ENCODE peak calls at places on chromosome 22, in six cellular contexts. P is BE2C, F is HAP-1, N is right lobe of liver, G is HCT116, M is IMR-90. Y is an unnamed sample.

GRCh38 chr22:31818481-31819392 is 64.9 kb downstream of the DEPDC5 start:
- DNase-seq in F (no peak), G (no peak), N (no peak), P (no peak), M (peak), Y (no peak)

GRCh38 chr22:26671317-26672059 is 14.1 kb downstream of the MIAT start:
- DNase-seq in M (no peak), F (no peak), G (no peak), N (peak), P (no peak), Y (peak)

GRCh38 chr22:35379146-35379993 is 1.5 kb upstream of the HMOX1 start:
- DNase-seq in F (no peak), G (no peak), N (no peak), P (no peak), M (no peak), Y (no peak)

GRCh38 chr22:23137905-23138520 is 3.8 kb downstream of the RSPH14 start:
- DNase-seq in P (no peak), M (no peak), G (no peak), N (no peak), F (no peak), Y (peak)

GRCh38 chr22:23266780-23267179 is 86.5 kb downstream of the BCR start:
- DNase-seq in M (no peak), G (no peak), N (no peak), F (no peak), P (no peak), Y (no peak)

GRCh38 chr22:21942407-21942895 is 10.2 kb downstream of the PPM1F start:
- DNase-seq in N (peak), P (no peak), G (peak), M (peak), F (no peak), Y (peak)

GRCh38 chr22:23220485-23221350 is 40.4 kb downstream of the BCR start:
- DNase-seq in P (no peak), M (peak), G (no peak), N (peak), F (no peak), Y (peak)

GRCh38 chr22:17266261-17266971 is 47.2 kb upstream of the ADA2 start:
- DNase-seq in P (peak), F (no peak), N (no peak), G (no peak), M (no peak), Y (no peak)

GRCh38 chr22:40452730-40453487 is 82.5 kb downstream of the SGSM3 start:
- DNase-seq in F (no peak), N (no peak), M (peak), G (no peak), P (no peak), Y (no peak)

GRCh38 chr22:22463855-22464540 is 44.5 kb downstream of the ZNF280B start:
- DNase-seq in N (no peak), M (peak), F (peak), P (peak), G (peak), Y (peak)

GRCh38 chr22:40206561-40206960 is 28.8 kb downstream of the TNRC6B start:
- DNase-seq in G (no peak), N (no peak), M (no peak), F (no peak), P (no peak), Y (no peak)

GRCh38 chr22:30876221-30876751 is 92.3 kb downstream of the MORC2 start:
- DNase-seq in N (no peak), F (no peak), M (no peak), G (no peak), P (no peak), Y (no peak)

GRCh38 chr22:41367680-41368542 is 13.8 kb upstream of the TEF start:
- DNase-seq in G (no peak), N (no peak), P (peak), F (no peak), M (peak), Y (peak)

GRCh38 chr22:32005453-32005852 is 37.6 kb upstream of the SLC5A1 start:
- DNase-seq in P (no peak), G (no peak), N (no peak), F (no peak), M (peak), Y (peak)

GRCh38 chr22:21585389-21585788 is 17.9 kb downstream of the UBE2L3 start:
- DNase-seq in F (no peak), M (no peak), P (no peak), G (no peak), N (no peak), Y (no peak)

GRCh38 chr22:49367016-49367697 is 460.5 kb downstream of the BRD1 start:
- DNase-seq in P (no peak), M (no peak), N (no peak), F (no peak), G (no peak), Y (no peak)

GRCh38 chr22:21698430-21699329 is 32.9 kb downstream of the PPIL2 start:
- DNase-seq in M (no peak), G (no peak), F (no peak), P (peak), N (no peak), Y (no peak)

GRCh38 chr22:35313311-35314121 is 13.8 kb downstream of the TOM1 start:
- DNase-seq in G (no peak), N (no peak), P (peak), F (no peak), M (peak), Y (peak)

GRCh38 chr22:34427436-34427835 is 507.2 kb upstream of the LARGE1 start:
- DNase-seq in G (no peak), F (no peak), N (no peak), M (no peak), P (no peak), Y (peak)

GRCh38 chr22:49716441-49716840 is 111.2 kb downstream of the BRD1 start:
- DNase-seq in F (no peak), N (no peak), M (no peak), G (no peak), P (no peak), Y (no peak)

GRCh38 chr22:17199131-17199731 is 20.0 kb downstream of the ADA2 start:
- DNase-seq in F (peak), P (peak), G (no peak), M (peak), N (no peak), Y (no peak)

GRCh38 chr22:35973388-35973787 is 55.2 kb downstream of the RBFOX2 start:
- DNase-seq in G (no peak), F (no peak), M (no peak), P (no peak), N (no peak), Y (no peak)

GRCh38 chr22:35681454-35682050 is 33.3 kb downstream of the APOL6 start:
- DNase-seq in F (no peak), G (no peak), P (peak), M (no peak), N (no peak), Y (peak)

DNA sequence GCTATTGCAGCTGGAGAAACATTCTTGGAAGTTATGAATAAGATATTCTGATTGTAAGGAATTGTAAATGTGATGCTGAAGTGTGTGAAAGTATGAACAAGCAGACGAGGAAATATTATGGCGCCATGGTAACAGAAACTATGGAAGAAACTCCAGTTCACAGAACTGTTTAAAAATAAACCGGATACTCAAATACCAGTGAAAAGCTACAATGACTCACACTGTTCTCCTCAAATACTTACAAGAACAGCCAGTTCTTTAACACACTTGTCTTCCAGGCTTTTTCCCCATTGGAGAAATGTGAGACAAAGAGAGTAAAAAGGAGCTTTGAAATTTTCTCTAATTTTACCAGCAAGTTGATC is 76.7 kb upstream of the ARFGAP3 start:
- DNase-seq in G (no peak), M (peak), N (no peak), F (no peak), P (no peak), Y (peak)
- H3K4me3 ChIP-seq in G (no peak), M (no peak), N (no peak), F (no peak), P (no peak), Y (no peak)

DNA sequence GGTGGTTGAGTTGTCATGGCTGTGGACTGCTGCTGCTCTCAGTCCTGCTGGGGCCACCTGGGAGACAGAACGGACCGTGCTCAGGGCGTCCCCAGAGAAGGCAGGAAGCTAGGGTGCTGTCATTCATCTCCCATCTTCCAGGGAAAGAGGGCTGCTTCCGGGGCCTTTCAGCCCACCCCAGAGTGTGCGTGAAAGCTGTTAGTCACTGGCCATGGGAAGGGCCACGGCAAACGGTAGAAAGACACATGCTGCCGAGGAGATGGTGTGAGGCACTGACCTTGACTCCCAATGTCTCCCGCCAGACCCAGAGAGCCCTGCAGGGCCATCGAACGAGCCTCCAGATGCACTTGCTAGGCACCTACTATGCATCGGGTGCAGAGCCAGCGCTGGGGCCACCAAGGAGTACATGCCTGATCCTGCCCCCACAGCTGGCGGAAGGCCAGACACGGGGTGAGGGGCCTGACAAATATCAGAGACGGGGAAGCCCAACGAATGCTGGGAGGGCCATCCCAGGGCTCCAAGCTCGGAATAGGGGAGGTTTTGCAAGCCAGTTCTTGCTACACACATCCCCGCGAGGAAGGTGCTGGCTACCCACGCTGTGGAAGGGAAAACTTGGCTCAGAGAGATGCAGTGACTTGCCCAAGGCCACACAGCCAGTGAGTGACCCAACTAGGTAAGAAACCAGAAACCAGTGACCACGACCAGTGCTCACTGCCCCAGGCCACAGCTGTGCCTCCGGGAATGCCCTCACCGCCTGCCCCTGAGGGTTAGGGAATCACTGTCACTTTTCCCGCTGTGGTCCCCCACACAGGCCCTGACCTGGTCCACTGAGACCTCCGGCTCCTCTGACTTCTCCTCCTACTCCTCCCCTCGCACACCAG is 10.1 kb downstream of the RAC2 start:
- DNase-seq in M (no peak), G (no peak), N (peak), P (no peak), F (no peak), Y (no peak)
- H3K4me3 ChIP-seq in M (no peak), G (no peak), N (no peak), P (no peak), F (no peak), Y (no peak)

GRCh38 chr22:29316429-29316828 is 932 bp upstream of the RASL10A start:
- DNase-seq in P (no peak), M (no peak), N (no peak), G (no peak), F (no peak), Y (no peak)

GRCh38 chr22:29314074-29314473 is 1.4 kb downstream of the RASL10A start:
- DNase-seq in N (no peak), M (no peak), G (no peak), F (no peak), P (no peak), Y (no peak)

GRCh38 chr22:29313126-29314071 is 2.1 kb downstream of the RASL10A start:
- DNase-seq in P (no peak), M (no peak), G (peak), F (no peak), N (no peak), Y (no peak)

GRCh38 chr22:29314537-29315285 is 786 bp downstream of the RASL10A start:
- DNase-seq in F (no peak), P (no peak), G (no peak), M (no peak), N (no peak), Y (no peak)

DNA sequence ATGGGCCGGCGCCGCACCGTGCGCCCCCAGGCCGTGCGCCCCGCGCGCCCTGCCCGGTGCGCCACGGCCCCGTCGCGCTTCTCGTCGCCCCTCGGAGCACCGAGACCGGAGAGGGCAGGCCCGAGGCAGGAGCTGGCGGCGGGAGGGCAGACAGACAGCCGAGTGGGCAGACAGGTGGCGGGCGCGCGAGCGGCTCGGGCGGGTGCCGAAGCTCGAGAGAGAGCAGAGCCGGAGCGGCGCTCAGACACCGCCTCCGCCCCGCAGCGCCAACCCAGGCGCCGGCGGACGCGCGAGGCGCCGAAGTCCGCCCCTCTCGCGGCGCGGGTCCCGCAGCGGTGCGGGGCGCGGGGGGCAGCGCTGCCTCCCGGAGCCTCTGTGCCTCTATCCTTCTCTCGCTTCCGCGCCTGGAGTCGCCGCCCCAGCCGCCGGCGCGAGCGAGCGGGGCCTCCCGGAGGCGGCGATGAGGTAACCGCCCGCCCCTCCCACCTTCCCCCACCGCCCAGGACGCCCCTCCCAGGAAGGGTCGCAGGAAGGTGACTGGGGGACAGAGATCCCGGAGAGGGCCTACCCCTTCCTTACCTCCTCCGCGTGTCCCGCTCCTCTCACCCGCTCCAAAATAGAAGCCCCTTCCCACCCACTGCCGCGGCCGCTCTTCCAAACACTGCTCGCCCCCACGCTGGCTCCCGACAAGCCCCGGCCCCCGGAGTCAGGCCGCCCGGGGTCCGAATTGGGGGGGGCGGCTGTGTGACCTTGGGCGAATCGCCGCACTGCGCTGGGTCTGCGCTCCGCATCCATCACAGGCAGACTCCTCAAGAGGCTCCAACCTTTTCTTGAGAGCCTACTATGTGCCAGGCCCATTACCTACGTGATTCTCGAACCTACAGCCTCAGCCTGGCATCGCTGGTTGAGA is at the start of gene RASL10A:
- DNase-seq in N (no peak), F (no peak), G (no peak), P (no peak), M (no peak), Y (no peak)
- H3K4me3 ChIP-seq in N (no peak), F (peak), G (no peak), P (no peak), M (peak), Y (no peak)

GRCh38 chr22:47259990-47260389 is 497.5 kb downstream of the TBC1D22A start:
- DNase-seq in N (no peak), G (no peak), F (no peak), P (no peak), M (no peak), Y (no peak)
- H3K4me3 ChIP-seq in N (no peak), G (no peak), F (no peak), P (no peak), M (no peak), Y (no peak)

GRCh38 chr22:46042786-46043185 is 65.8 kb upstream of the WNT7B start:
- DNase-seq in G (no peak), F (no peak), M (peak), P (no peak), N (no peak), Y (no peak)

GRCh38 chr22:46043339-46043738 is 66.4 kb upstream of the WNT7B start:
- DNase-seq in P (no peak), G (no peak), N (no peak), F (no peak), M (no peak), Y (no peak)

GRCh38 chr22:46039531-46039930 is 62.6 kb upstream of the WNT7B start:
- DNase-seq in P (no peak), F (no peak), M (no peak), G (no peak), N (no peak), Y (no peak)

GRCh38 chr22:46040471-46041465 is 63.8 kb upstream of the WNT7B start:
- DNase-seq in N (no peak), G (no peak), M (no peak), P (no peak), F (no peak), Y (no peak)

GRCh38 chr22:46041642-46042041 is 64.7 kb upstream of the WNT7B start:
- DNase-seq in N (no peak), F (no peak), G (no peak), M (no peak), P (no peak), Y (no peak)
- H3K4me3 ChIP-seq in N (no peak), F (no peak), G (no peak), M (no peak), P (no peak), Y (no peak)

GRCh38 chr22:24430431-24431308 is 3.3 kb downstream of the ADORA2A start:
- DNase-seq in M (no peak), F (no peak), N (peak), P (no peak), G (no peak), Y (no peak)

GRCh38 chr22:24431309-24432034 is 4.1 kb downstream of the ADORA2A start:
- DNase-seq in N (peak), G (no peak), M (no peak), F (no peak), P (no peak), Y (no peak)

GRCh38 chr22:24433001-24433867 is 5.8 kb downstream of the ADORA2A start:
- DNase-seq in M (no peak), G (no peak), P (no peak), F (no peak), N (peak), Y (no peak)

GRCh38 chr22:24433868-24434471 is 6.6 kb downstream of the ADORA2A start:
- DNase-seq in P (no peak), N (peak), M (peak), G (no peak), F (no peak), Y (peak)

DNA sequence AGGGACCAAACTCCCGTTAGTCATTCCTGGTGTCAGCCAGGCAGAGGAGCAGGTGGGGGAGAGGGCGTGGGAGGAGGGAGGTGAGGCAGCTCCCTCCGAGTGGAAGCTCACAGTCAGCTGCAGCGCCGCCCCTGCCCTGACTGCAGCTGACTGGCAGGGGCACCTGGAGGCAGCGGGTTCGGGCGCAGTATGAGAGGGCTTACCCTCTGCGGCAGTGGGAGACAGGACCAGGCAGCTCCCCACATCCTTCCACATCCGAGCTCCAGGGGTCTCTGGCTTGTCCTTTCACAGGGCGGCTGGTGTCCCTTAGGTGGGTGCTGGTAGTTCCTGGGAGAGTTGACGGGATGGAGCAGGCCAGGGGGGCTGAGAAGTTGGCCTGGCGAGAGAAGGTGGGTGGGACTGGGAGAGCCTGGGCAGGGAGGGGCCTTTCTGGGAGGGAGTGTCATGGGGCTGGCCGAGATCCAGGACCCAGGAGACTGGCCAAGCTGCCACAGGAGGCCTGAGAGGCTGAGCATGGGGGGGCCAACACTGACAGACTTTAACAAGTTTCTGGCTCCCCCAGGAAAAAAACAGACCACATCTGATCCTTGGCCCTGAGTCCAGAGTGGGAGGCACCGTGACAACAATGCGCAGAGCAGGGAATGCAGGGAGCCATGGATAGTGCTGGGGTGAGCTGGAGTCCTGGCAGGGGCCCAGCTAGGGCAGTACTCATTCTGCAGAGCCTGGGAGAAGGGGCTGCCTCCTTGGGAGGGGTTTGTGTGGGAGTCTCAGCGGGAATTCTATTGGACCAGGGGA is 4.9 kb downstream of the ADORA2A start:
- DNase-seq in M (peak), F (no peak), G (no peak), N (peak), P (peak), Y (peak)
- H3K4me3 ChIP-seq in M (no peak), F (no peak), G (no peak), N (no peak), P (peak), Y (no peak)

DNA sequence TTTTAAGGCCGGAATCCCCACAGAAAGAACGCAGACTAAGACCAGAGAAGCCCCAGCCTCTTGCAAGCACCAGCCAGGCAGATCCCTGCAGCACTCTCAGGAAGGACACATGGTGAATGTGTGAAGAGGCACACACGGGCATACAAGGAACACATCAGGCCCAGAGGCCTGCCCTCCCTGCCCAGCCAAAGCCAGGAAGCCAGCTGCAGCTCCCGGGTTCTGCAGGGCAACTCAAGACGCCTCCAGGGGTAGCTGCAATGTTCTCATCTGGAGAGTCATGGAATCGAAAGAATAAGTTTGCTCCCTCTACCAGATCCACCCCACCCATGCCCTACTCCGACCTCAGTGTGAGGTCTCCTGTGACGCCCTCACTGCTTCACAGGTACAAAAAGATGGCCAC is 2.3 kb downstream of the DGCR2 start:
- DNase-seq in G (no peak), M (no peak), P (no peak), N (no peak), F (no peak), Y (no peak)
- H3K4me3 ChIP-seq in G (no peak), M (no peak), P (no peak), N (no peak), F (peak), Y (no peak)

GRCh38 chr22:38455063-38455529 is at the start of gene KCNJ4:
- DNase-seq in F (no peak), P (no peak), G (no peak), N (no peak), M (no peak), Y (no peak)
- H3K4me3 ChIP-seq in F (peak), P (peak), G (no peak), N (no peak), M (peak), Y (peak)

Y was measured in bronchial epithelial cell.